ENCODE peak calls at places on chromosomes 11 and 22, in ten cellular contexts. M is stimulated activated naive CD4-positive, alpha-beta T cell; T is AG09319; E is adrenal gland; A is lung microvascular endothelial cell; X is neuronal stem cell; F is WERI-Rb-1; J is naive thymus-derived CD8-positive, alpha-beta T cell; V is T47D; G is AG09309. I is an unnamed sample.
A peak's percentile ranks its signal among the peaks of the same experiment; 100 is the strongest.

GRCh38 chr11:76237914-76238313 is 31.6 kb upstream of the WNT11 start:
- DNase-seq in J (no peak), A (peak; percentile 20), X (no peak), T (no peak), M (no peak), E (no peak), F (peak; percentile 32), V (no peak), G (no peak), I (no peak)

GRCh38 chr11:132463941-132464340 is 1068.4 kb downstream of the OPCML start:
- DNase-seq in V (no peak), E (no peak), F (no peak), T (no peak), J (no peak), X (no peak), A (no peak), M (no peak), G (no peak), I (no peak)

GRCh38 chr22:44085743-44086741 is 61.9 kb downstream of the PARVB start:
- DNase-seq in G (no peak), J (no peak), M (no peak), E (peak; percentile 95), X (no peak), F (peak; percentile 58), T (peak; percentile 37), V (peak; percentile 61), A (peak; percentile 86), I (no peak)

GRCh38 chr11:79809487-79809886 is 368.7 kb upstream of the TENM4 start:
- DNase-seq in T (no peak), M (no peak), J (no peak), X (no peak), V (no peak), G (no peak), F (no peak), E (no peak), A (no peak), I (no peak)

GRCh38 chr11:79397252-79397651 is 43.6 kb downstream of the TENM4 start:
- DNase-seq in V (no peak), A (no peak), J (no peak), F (no peak), G (no peak), M (no peak), E (no peak), X (no peak), T (no peak), I (no peak)

GRCh38 chr11:44243633-44244343 is 66.2 kb downstream of the ALX4 start:
- DNase-seq in G (no peak), V (no peak), X (peak; percentile 75), M (no peak), T (no peak), J (no peak), F (no peak), E (no peak), A (no peak), I (no peak)

GRCh38 chr11:75143420-75143731 is 7.5 kb upstream of the SLCO2B1 start:
- DNase-seq in G (no peak), T (no peak), J (no peak), M (no peak), A (no peak), F (no peak), E (no peak), V (no peak), X (no peak), I (no peak)

GRCh38 chr11:47523491-47524199 is 29.3 kb downstream of the CELF1 start:
- DNase-seq in X (no peak), V (peak; percentile 35), G (peak; percentile 40), E (peak; percentile 85), J (peak; percentile 22), F (no peak), A (peak; percentile 73), M (peak; percentile 28), T (no peak), I (no peak)

GRCh38 chr22:39917091-39917703 is 16.3 kb downstream of the GRAP2 start:
- DNase-seq in V (no peak), X (no peak), A (no peak), J (no peak), M (no peak), E (no peak), T (no peak), G (no peak), F (peak; percentile 40), I (no peak)

GRCh38 chr22:49995413-49996191 is 17.0 kb downstream of the IL17REL start:
- DNase-seq in V (no peak), A (no peak), M (no peak), E (no peak), G (no peak), F (no peak), T (no peak), X (no peak), J (no peak), I (no peak)

GRCh38 chr11:128520206-128520885 is 67.0 kb downstream of the ETS1 start:
- DNase-seq in G (no peak), E (no peak), M (no peak), F (no peak), V (no peak), T (no peak), A (peak; percentile 46), X (no peak), J (no peak), I (no peak)

GRCh38 chr22:47835726-47836125 is 1073.3 kb downstream of the TBC1D22A start:
- DNase-seq in J (no peak), T (peak; percentile 80), A (no peak), E (no peak), V (no peak), M (no peak), G (peak; percentile 14), F (no peak), X (no peak), I (no peak)

GRCh38 chr11:19472679-19473078 is 231.9 kb upstream of the E2F8 start:
- DNase-seq in X (no peak), G (no peak), F (no peak), A (peak; percentile 12), V (no peak), J (no peak), M (no peak), T (no peak), E (no peak), I (no peak)

GRCh38 chr11:70537576-70538571 is 139.5 kb downstream of the CTTN start:
- DNase-seq in X (no peak), T (no peak), F (peak; percentile 2), G (no peak), E (no peak), V (no peak), A (no peak), J (no peak), M (no peak), I (no peak)

GRCh38 chr11:83256602-83257340 is 29.4 kb downstream of the CCDC90B start:
- DNase-seq in F (no peak), J (no peak), X (no peak), A (no peak), E (no peak), T (no peak), V (no peak), M (no peak), G (no peak), I (no peak)

GRCh38 chr22:48824673-48825651 is 1002.7 kb downstream of the BRD1 start:
- DNase-seq in A (no peak), X (no peak), J (no peak), G (no peak), M (no peak), F (no peak), T (no peak), E (no peak), V (no peak), I (no peak)

GRCh38 chr22:32339190-32340012 is 18.3 kb upstream of the RFPL3 start:
- DNase-seq in X (no peak), E (no peak), A (no peak), T (no peak), G (no peak), F (no peak), V (no peak), M (no peak), J (no peak), I (no peak)

GRCh38 chr22:24186892-24187670 is 5.8 kb downstream of the SUSD2 start:
- DNase-seq in J (no peak), E (peak; percentile 3), G (no peak), F (no peak), M (no peak), V (no peak), A (no peak), T (no peak), X (no peak), I (no peak)

GRCh38 chr11:72921028-72921716 is 107.0 kb downstream of the ATG16L2 start:
- DNase-seq in J (no peak), T (no peak), E (no peak), A (peak; percentile 31), F (no peak), M (no peak), X (no peak), V (no peak), G (no peak), I (no peak)

GRCh38 chr11:79019981-79020380 is 420.8 kb downstream of the TENM4 start:
- DNase-seq in T (no peak), J (no peak), G (no peak), V (no peak), X (no peak), F (no peak), A (no peak), M (no peak), E (no peak), I (no peak)

GRCh38 chr11:118918128-118918685 is 7.5 kb downstream of the BCL9L start:
- DNase-seq in A (peak; percentile 89), X (no peak), V (no peak), F (peak; percentile 69), J (no peak), E (peak; percentile 75), T (peak; percentile 93), M (peak; percentile 36), G (peak; percentile 96), I (no peak)

I was measured in activated naive CD8-positive, alpha-beta T cell treated with anti-CD3 and anti-CD28 coated beads, Interleukin-2, amount 50 U/mL, for 16 hours.